ENCODE peak calls at places on chromosome 13, in four cellular contexts. One of them, this sample, is unnamed. For H3K27me3, the result is how much of the 10 kb centered on the place peaks cover.

GRCh38 chr13:99276706-99277105 is 18.5 kb upstream of the GPR18 start:
- DNase-seq in DND-41: no peak
- DNase-seq in esophagus muscularis mucosa: no peak
- DNase-seq in sigmoid colon: no peak
- DNase-seq in this sample: no peak

GRCh38 chr13:23979361-23980159 is 82.3 kb upstream of the C1QTNF9B start:
- DNase-seq in esophagus muscularis mucosa: peak
- DNase-seq in sigmoid colon: peak
- DNase-seq in DND-41: no peak
- DNase-seq in this sample: peak

GRCh38 chr13:113117335-113117872 is 5.2 kb upstream of the F10 start:
- DNase-seq in DND-41: no peak
- DNase-seq in esophagus muscularis mucosa: no peak
- DNase-seq in sigmoid colon: no peak
- DNase-seq in this sample: no peak

GRCh38 chr13:31399690-31400089 is 199.9 kb downstream of the B3GLCT start:
- DNase-seq in esophagus muscularis mucosa: no peak
- DNase-seq in sigmoid colon: no peak
- DNase-seq in DND-41: no peak
- DNase-seq in this sample: no peak

GRCh38 chr13:110387451-110388140 is 80.5 kb downstream of the COL4A2 start:
- DNase-seq in esophagus muscularis mucosa: no peak
- DNase-seq in DND-41: no peak
- DNase-seq in sigmoid colon: peak
- DNase-seq in this sample: no peak

GRCh38 chr13:114132419-114133121 is at the start of gene RASA3:
- DNase-seq in DND-41: peak
- DNase-seq in esophagus muscularis mucosa: no peak
- DNase-seq in sigmoid colon: peak
- DNase-seq in this sample: peak

GRCh38 chr13:24905242-24905641 is 141.3 kb downstream of the RNF17 start:
- DNase-seq in sigmoid colon: no peak
- DNase-seq in esophagus muscularis mucosa: no peak
- DNase-seq in DND-41: no peak
- DNase-seq in this sample: no peak

GRCh38 chr13:21227917-21228316 is 51.5 kb downstream of the MRPL57 start:
- DNase-seq in DND-41: no peak
- DNase-seq in esophagus muscularis mucosa: peak
- DNase-seq in sigmoid colon: no peak
- DNase-seq in this sample: no peak

GRCh38 chr13:44132710-44133109 is 240.9 kb upstream of the SERP2 start:
- DNase-seq in esophagus muscularis mucosa: no peak
- DNase-seq in DND-41: no peak
- DNase-seq in sigmoid colon: peak
- DNase-seq in this sample: no peak

GRCh38 chr13:42066542-42066941 is 18.1 kb downstream of the DGKH start:
- DNase-seq in sigmoid colon: no peak
- DNase-seq in esophagus muscularis mucosa: no peak
- DNase-seq in DND-41: no peak
- DNase-seq in this sample: no peak
- H3K27me3 ChIP-seq in sigmoid colon: under half
- H3K27me3 ChIP-seq in esophagus muscularis mucosa: under half
- H3K27me3 ChIP-seq in DND-41: under half
- H3K27me3 ChIP-seq in this sample: under half

GRCh38 chr13:81745391-81745790 is 1404.5 kb upstream of the SPRY2 start:
- DNase-seq in esophagus muscularis mucosa: no peak
- DNase-seq in sigmoid colon: no peak
- DNase-seq in DND-41: no peak
- DNase-seq in this sample: no peak
- H3K27me3 ChIP-seq in esophagus muscularis mucosa: under half
- H3K27me3 ChIP-seq in sigmoid colon: under half
- H3K27me3 ChIP-seq in DND-41: under half
- H3K27me3 ChIP-seq in this sample: under half

GRCh38 chr13:94707400-94708021 is 4.8 kb downstream of the SOX21 start:
- DNase-seq in esophagus muscularis mucosa: no peak
- DNase-seq in sigmoid colon: no peak
- DNase-seq in DND-41: no peak
- DNase-seq in this sample: no peak

GRCh38 chr13:94706101-94706853 is 6.1 kb downstream of the SOX21 start:
- DNase-seq in sigmoid colon: no peak
- DNase-seq in DND-41: no peak
- DNase-seq in esophagus muscularis mucosa: no peak
- DNase-seq in this sample: no peak

GRCh38 chr13:94706854-94707399 is 5.4 kb downstream of the SOX21 start:
- DNase-seq in DND-41: no peak
- DNase-seq in esophagus muscularis mucosa: no peak
- DNase-seq in sigmoid colon: no peak
- DNase-seq in this sample: no peak

GRCh38 chr13:94708971-94709614 is 3.3 kb downstream of the SOX21 start:
- DNase-seq in esophagus muscularis mucosa: no peak
- DNase-seq in DND-41: no peak
- DNase-seq in sigmoid colon: no peak
- DNase-seq in this sample: no peak

GRCh38 chr13:94708031-94708571 is 4.2 kb downstream of the SOX21 start:
- DNase-seq in esophagus muscularis mucosa: no peak
- DNase-seq in DND-41: no peak
- DNase-seq in sigmoid colon: no peak
- DNase-seq in this sample: no peak
- H3K27me3 ChIP-seq in esophagus muscularis mucosa: half or more
- H3K27me3 ChIP-seq in DND-41: under half
- H3K27me3 ChIP-seq in sigmoid colon: half or more
- H3K27me3 ChIP-seq in this sample: half or more

GRCh38 chr13:111403266-111403665 is 82.8 kb downstream of the TEX29 start:
- DNase-seq in sigmoid colon: no peak
- DNase-seq in DND-41: no peak
- DNase-seq in esophagus muscularis mucosa: no peak
- DNase-seq in this sample: no peak

GRCh38 chr13:111401151-111401550 is 80.7 kb downstream of the TEX29 start:
- DNase-seq in DND-41: no peak
- DNase-seq in sigmoid colon: peak
- DNase-seq in esophagus muscularis mucosa: no peak
- DNase-seq in this sample: no peak

GRCh38 chr13:111401755-111402154 is 81.3 kb downstream of the TEX29 start:
- DNase-seq in esophagus muscularis mucosa: no peak
- DNase-seq in DND-41: no peak
- DNase-seq in sigmoid colon: peak
- DNase-seq in this sample: no peak

GRCh38 chr13:111404746-111405145 is 84.3 kb downstream of the TEX29 start:
- DNase-seq in DND-41: no peak
- DNase-seq in sigmoid colon: peak
- DNase-seq in esophagus muscularis mucosa: no peak
- DNase-seq in this sample: no peak

GRCh38 chr13:111402441-111402840 is 82.0 kb downstream of the TEX29 start:
- DNase-seq in sigmoid colon: no peak
- DNase-seq in DND-41: no peak
- DNase-seq in esophagus muscularis mucosa: no peak
- DNase-seq in this sample: no peak
- H3K27me3 ChIP-seq in sigmoid colon: under half
- H3K27me3 ChIP-seq in DND-41: under half
- H3K27me3 ChIP-seq in esophagus muscularis mucosa: under half
- H3K27me3 ChIP-seq in this sample: under half

GRCh38 chr13:76380436-76381065 is 505.7 kb downstream of the KCTD12 start:
- DNase-seq in DND-41: no peak
- DNase-seq in esophagus muscularis mucosa: no peak
- DNase-seq in sigmoid colon: no peak
- DNase-seq in this sample: no peak
- H3K27me3 ChIP-seq in DND-41: under half
- H3K27me3 ChIP-seq in esophagus muscularis mucosa: under half
- H3K27me3 ChIP-seq in sigmoid colon: under half
- H3K27me3 ChIP-seq in this sample: under half

GRCh38 chr13:67192751-67193150 is 37.4 kb downstream of the PCDH9 start:
- DNase-seq in sigmoid colon: no peak
- DNase-seq in DND-41: no peak
- DNase-seq in esophagus muscularis mucosa: no peak
- DNase-seq in this sample: no peak

GRCh38 chr13:67197704-67198103 is 32.4 kb downstream of the PCDH9 start:
- DNase-seq in sigmoid colon: no peak
- DNase-seq in DND-41: no peak
- DNase-seq in esophagus muscularis mucosa: no peak
- DNase-seq in this sample: no peak

GRCh38 chr13:67193979-67194378 is 36.2 kb downstream of the PCDH9 start:
- DNase-seq in DND-41: no peak
- DNase-seq in sigmoid colon: no peak
- DNase-seq in esophagus muscularis mucosa: no peak
- DNase-seq in this sample: no peak
- H3K27me3 ChIP-seq in DND-41: under half
- H3K27me3 ChIP-seq in sigmoid colon: under half
- H3K27me3 ChIP-seq in esophagus muscularis mucosa: under half
- H3K27me3 ChIP-seq in this sample: under half

DNA sequence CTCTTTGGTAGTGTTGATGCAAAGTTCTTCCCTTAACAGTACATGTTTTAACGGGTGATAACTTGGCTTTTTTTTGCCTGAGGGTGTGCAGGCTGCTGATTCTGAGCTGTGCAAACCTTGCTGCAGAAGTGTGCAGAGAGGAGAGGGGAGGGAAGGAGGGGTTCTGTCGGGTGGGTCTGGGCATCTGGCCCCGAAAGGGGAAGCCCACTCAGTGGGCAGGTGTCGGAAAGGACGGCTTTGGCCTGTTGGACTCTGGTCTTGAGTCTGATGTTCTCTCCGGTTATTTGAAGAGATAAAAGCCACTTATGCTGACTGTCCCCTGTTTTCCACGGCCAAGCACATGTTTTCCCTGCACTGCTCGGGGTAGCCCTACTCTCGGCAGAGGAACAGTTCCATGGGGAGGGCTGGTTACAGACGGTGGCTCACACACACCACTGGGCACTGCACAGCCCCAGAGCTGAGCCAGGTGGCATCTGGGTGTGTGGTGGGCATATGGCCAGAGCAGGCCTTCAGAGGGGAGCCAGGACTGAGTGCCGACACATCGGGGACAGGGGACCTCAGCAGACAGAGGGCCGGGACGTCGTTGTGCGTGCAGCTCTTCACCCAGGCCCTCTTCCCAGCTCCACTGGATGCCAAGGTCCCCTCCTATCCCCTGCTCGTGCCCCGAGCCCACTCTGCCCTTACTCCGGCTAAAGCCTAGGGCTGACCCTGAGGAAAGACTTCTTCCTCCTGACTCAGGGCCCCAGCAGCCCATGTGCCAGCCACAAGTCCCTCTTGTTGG is 93.2 kb downstream of the TEX29 start:
- DNase-seq in DND-41: no peak
- DNase-seq in esophagus muscularis mucosa: no peak
- DNase-seq in sigmoid colon: no peak
- DNase-seq in this sample: no peak
- H3K27me3 ChIP-seq in DND-41: under half
- H3K27me3 ChIP-seq in esophagus muscularis mucosa: under half
- H3K27me3 ChIP-seq in sigmoid colon: under half
- H3K27me3 ChIP-seq in this sample: under half

GRCh38 chr13:20165417-20166257 is 4.8 kb upstream of the GJA3 start:
- DNase-seq in sigmoid colon: no peak
- DNase-seq in esophagus muscularis mucosa: no peak
- DNase-seq in DND-41: no peak
- DNase-seq in this sample: no peak

GRCh38 chr13:20161275-20161950 is 561 bp upstream of the GJA3 start:
- DNase-seq in sigmoid colon: no peak
- DNase-seq in DND-41: no peak
- DNase-seq in esophagus muscularis mucosa: no peak
- DNase-seq in this sample: peak

GRCh38 chr13:20160346-20161274 is at the start of gene GJA3:
- DNase-seq in esophagus muscularis mucosa: no peak
- DNase-seq in sigmoid colon: no peak
- DNase-seq in DND-41: peak
- DNase-seq in this sample: peak

GRCh38 chr13:20159646-20160345 is 1.1 kb downstream of the GJA3 start:
- DNase-seq in sigmoid colon: no peak
- DNase-seq in DND-41: no peak
- DNase-seq in esophagus muscularis mucosa: no peak
- DNase-seq in this sample: no peak

GRCh38 chr13:20161951-20162300 is 1.1 kb upstream of the GJA3 start:
- DNase-seq in sigmoid colon: no peak
- DNase-seq in esophagus muscularis mucosa: no peak
- DNase-seq in DND-41: no peak
- DNase-seq in this sample: no peak
- H3K27me3 ChIP-seq in sigmoid colon: half or more
- H3K27me3 ChIP-seq in esophagus muscularis mucosa: under half
- H3K27me3 ChIP-seq in DND-41: half or more
- H3K27me3 ChIP-seq in this sample: under half

GRCh38 chr13:27822258-27822872 is 30.1 kb downstream of the GSX1 start:
- DNase-seq in esophagus muscularis mucosa: no peak
- DNase-seq in sigmoid colon: no peak
- DNase-seq in DND-41: no peak
- DNase-seq in this sample: no peak

GRCh38 chr13:27821566-27821965 is 29.3 kb downstream of the GSX1 start:
- DNase-seq in DND-41: no peak
- DNase-seq in esophagus muscularis mucosa: no peak
- DNase-seq in sigmoid colon: no peak
- DNase-seq in this sample: no peak

GRCh38 chr13:27822873-27823311 is 30.6 kb downstream of the GSX1 start:
- DNase-seq in esophagus muscularis mucosa: no peak
- DNase-seq in DND-41: no peak
- DNase-seq in sigmoid colon: no peak
- DNase-seq in this sample: peak

GRCh38 chr13:27824121-27824520 is 31.8 kb downstream of the GSX1 start:
- DNase-seq in esophagus muscularis mucosa: no peak
- DNase-seq in sigmoid colon: no peak
- DNase-seq in DND-41: no peak
- DNase-seq in this sample: no peak

GRCh38 chr13:27820524-27821482 is 28.5 kb downstream of the GSX1 start:
- DNase-seq in sigmoid colon: no peak
- DNase-seq in DND-41: no peak
- DNase-seq in esophagus muscularis mucosa: no peak
- DNase-seq in this sample: no peak
- H3K27me3 ChIP-seq in sigmoid colon: half or more
- H3K27me3 ChIP-seq in DND-41: under half
- H3K27me3 ChIP-seq in esophagus muscularis mucosa: under half
- H3K27me3 ChIP-seq in this sample: under half

GRCh38 chr13:94776956-94777355 is 64.6 kb upstream of the SOX21 start:
- DNase-seq in sigmoid colon: no peak
- DNase-seq in esophagus muscularis mucosa: no peak
- DNase-seq in DND-41: no peak
- DNase-seq in this sample: no peak
- H3K27me3 ChIP-seq in sigmoid colon: under half
- H3K27me3 ChIP-seq in esophagus muscularis mucosa: under half
- H3K27me3 ChIP-seq in DND-41: under half
- H3K27me3 ChIP-seq in this sample: under half

This sample was measured in CD4-positive, CD25-positive, alpha-beta regulatory T cell.